ENCODE peak calls at places on chromosomes 2 and 18, in five cellular contexts. B is fibroblast of mammary gland, J is T-helper 2 cell, D is ELR, Q is tibial artery. L is an unnamed sample.

GRCh38 chr18:10170375-10170774 is 256.6 kb downstream of the VAPA start:
- DNase-seq in Q (no peak), J (no peak), D (no peak), B (no peak), L (no peak)

GRCh38 chr2:29700560-29700959 is 220.8 kb downstream of the ALK start:
- DNase-seq in Q (no peak), D (peak), J (no peak), B (peak), L (no peak)

GRCh38 chr2:167820488-167820887 is 426.9 kb downstream of the STK39 start:
- DNase-seq in J (no peak), Q (no peak), D (no peak), B (no peak), L (no peak)

GRCh38 chr2:96870631-96871255 is 863 bp upstream of the SEMA4C start:
- DNase-seq in D (no peak), Q (peak), B (no peak), J (peak), L (peak)

GRCh38 chr18:51666717-51667320 is 469.3 kb upstream of the MEX3C start:
- DNase-seq in D (no peak), J (no peak), B (peak), Q (no peak), L (peak)

GRCh38 chr18:62784966-62785413 is 69.6 kb downstream of the PHLPP1 start:
- DNase-seq in D (peak), J (no peak), Q (no peak), B (peak), L (no peak)

GRCh38 chr2:165044505-165045303 is 89.4 kb upstream of the SLC38A11 start:
- DNase-seq in J (no peak), B (no peak), Q (no peak), D (no peak), L (no peak)

GRCh38 chr2:133532919-133533318 is 35.3 kb downstream of the NCKAP5 start:
- DNase-seq in B (peak), Q (no peak), D (peak), J (no peak), L (no peak)

GRCh38 chr2:130286983-130287655 is 55.6 kb upstream of the IMP4 start:
- DNase-seq in D (no peak), Q (no peak), J (no peak), B (no peak), L (no peak)

GRCh38 chr2:69915050-69915945 is at the start of gene MXD1:
- DNase-seq in J (peak), B (no peak), D (peak), Q (peak), L (peak)

GRCh38 chr2:148702475-148702874 is 57.9 kb downstream of the EPC2 start:
- DNase-seq in D (no peak), J (no peak), Q (no peak), B (no peak), L (no peak)

GRCh38 chr2:109317471-109318090 is 188.6 kb downstream of the SH3RF3 start:
- DNase-seq in J (no peak), B (peak), D (peak), Q (no peak), L (no peak)

GRCh38 chr2:30106543-30106942 is 40.3 kb upstream of the YPEL5 start:
- DNase-seq in D (peak), J (no peak), B (peak), Q (no peak), L (no peak)

GRCh38 chr2:45649855-45650806 is 1.3 kb upstream of the PRKCE start:
- DNase-seq in J (peak), B (peak), D (peak), Q (peak), L (peak)

GRCh38 chr2:20515293-20516220 is 68.7 kb downstream of the RHOB start:
- DNase-seq in B (peak), J (no peak), Q (no peak), D (no peak), L (no peak)

GRCh38 chr2:240341064-240341463 is 94.4 kb upstream of the GPC1 start:
- DNase-seq in Q (peak), B (no peak), J (no peak), D (no peak), L (no peak)

GRCh38 chr18:59665057-59666007 is 31.9 kb downstream of the CCBE1 start:
- DNase-seq in Q (no peak), B (peak), D (no peak), J (no peak), L (no peak)

GRCh38 chr18:48872234-48873145 is 78.3 kb downstream of the SMAD7 start:
- DNase-seq in J (no peak), B (peak), Q (no peak), D (peak), L (no peak)

GRCh38 chr2:173264603-173265366 is 89.9 kb upstream of the CDCA7 start:
- DNase-seq in D (no peak), Q (no peak), B (no peak), J (no peak), L (no peak)

GRCh38 chr2:2271471-2271941 is 59.6 kb downstream of the MYT1L start:
- DNase-seq in D (peak), J (no peak), B (no peak), Q (no peak), L (peak)

GRCh38 chr18:58268849-58269248 is 224.8 kb downstream of the NEDD4L start:
- DNase-seq in B (peak), Q (no peak), D (peak), J (no peak), L (no peak)

GRCh38 chr2:236910966-236911495 is 174.7 kb upstream of the COPS8 start:
- DNase-seq in B (no peak), J (no peak), D (no peak), Q (no peak), L (no peak)

GRCh38 chr2:42999856-43000241 is 207.5 kb upstream of the HAAO start:
- DNase-seq in J (no peak), D (no peak), Q (no peak), B (no peak), L (no peak)

GRCh38 chr2:157898591-157898996 is 22.5 kb upstream of the ACVR1 start:
- DNase-seq in B (peak), J (no peak), Q (no peak), D (peak), L (no peak)

GRCh38 chr18:31648966-31649429 is 35.4 kb downstream of the B4GALT6 start:
- DNase-seq in J (no peak), B (peak), D (peak), Q (no peak), L (no peak)

GRCh38 chr2:219570194-219570923 is 980 bp downstream of the OBSL1 start:
- DNase-seq in B (peak), Q (no peak), J (no peak), D (peak), L (peak)

GRCh38 chr18:39838831-39839230 is 2116.2 kb upstream of the PIK3C3 start:
- DNase-seq in D (no peak), J (no peak), Q (no peak), B (peak), L (no peak)

GRCh38 chr2:157628532-157629415 is at the start of gene ACVR1C:
- DNase-seq in J (peak), D (peak), B (peak), Q (peak), L (peak)

GRCh38 chr2:33377048-33377447 is 99.4 kb upstream of the RASGRP3 start:
- DNase-seq in D (no peak), B (peak), Q (peak), J (no peak), L (no peak)